ENCODE peak calls at places on chromosomes 11 and 22, in four cellular contexts. Z is iPS DF 6.9, D is IMR-90, V is transverse colon. H is an unnamed sample. For H3K4me1 and H3K36me3, the result is how much of the 10 kb centered on the place peaks cover.

GRCh38 chr11:58762284-58763119 is 30.8 kb upstream of the GLYAT start:
- DNase-seq in Z (no peak), D (no peak), V (no peak), H (no peak)

GRCh38 chr11:17991799-17992433 is 20.9 kb downstream of the SERGEF start:
- DNase-seq in Z (no peak), D (peak), V (peak), H (no peak)

GRCh38 chr22:48857202-48857805 is 970.4 kb downstream of the BRD1 start:
- DNase-seq in Z (no peak), D (no peak), V (no peak), H (no peak)

GRCh38 chr11:46983598-46983997 is 47.0 kb downstream of the CSTPP1 start:
- DNase-seq in Z (no peak), D (no peak), V (peak), H (no peak)

GRCh38 chr22:32622004-32622761 is 147.6 kb downstream of the FBXO7 start:
- DNase-seq in Z (peak), D (peak), V (peak), H (peak)

GRCh38 chr11:36010010-36010740 is 66.3 kb downstream of the LDLRAD3 start:
- DNase-seq in Z (no peak), D (peak), V (no peak), H (no peak)

GRCh38 chr11:11458523-11458922 is 105.5 kb upstream of the CSNK2A3 start:
- DNase-seq in Z (no peak), D (no peak), V (no peak), H (no peak)

GRCh38 chr11:45592581-45592980 is 72.8 kb downstream of the CHST1 start:
- DNase-seq in Z (no peak), D (no peak), V (no peak), H (no peak)

GRCh38 chr22:29212738-29213137 is 7.0 kb downstream of the EMID1 start:
- DNase-seq in Z (no peak), D (no peak), V (no peak), H (no peak)

GRCh38 chr11:8905528-8906165 is 5.3 kb upstream of the AKIP1 start:
- DNase-seq in Z (no peak), D (peak), V (no peak), H (no peak)

GRCh38 chr11:14022821-14023220 is 60.3 kb downstream of the SPON1 start:
- DNase-seq in Z (no peak), D (no peak), V (no peak), H (no peak)

GRCh38 chr22:26585104-26585790 is 4.7 kb downstream of the TPST2 start:
- DNase-seq in Z (no peak), D (peak), V (no peak), H (no peak)

GRCh38 chr11:2166091-2166851 is 5.3 kb upstream of the INS start:
- DNase-seq in Z (no peak), D (no peak), V (no peak), H (no peak)

DNA sequence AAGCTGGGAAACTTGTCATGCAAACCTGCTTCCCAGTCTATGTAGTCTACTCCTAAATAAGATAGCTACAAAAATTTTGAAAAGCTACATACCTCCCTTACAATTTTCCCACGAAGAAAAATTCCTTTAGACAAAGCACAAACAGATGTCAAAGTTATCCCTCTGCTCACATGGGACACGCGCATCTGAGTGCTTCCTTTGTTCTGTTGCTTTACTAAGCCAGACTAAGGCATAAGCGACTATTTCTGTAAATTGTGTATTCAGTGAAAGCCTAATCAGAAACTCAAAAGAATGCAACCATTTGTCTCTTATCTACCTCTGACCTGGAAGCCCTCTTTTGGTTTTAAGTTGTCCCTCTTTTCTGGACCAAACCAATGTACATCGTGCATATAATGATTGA is 583.7 kb upstream of the B3GAT1 start:
- DNase-seq in Z (no peak), D (no peak), V (no peak), H (no peak)
- H3K4me1 ChIP-seq in Z (under half), D (under half), V (under half), H (under half)

GRCh38 chr11:117045196-117045595 is 53.0 kb downstream of the SIK3 start:
- DNase-seq in Z (no peak), D (peak), V (peak), H (no peak)
- H3K4me3 ChIP-seq in Z (no peak), D (no peak), V (no peak), H (no peak)

GRCh38 chr22:35421121-35421520 is 21.2 kb downstream of the MCM5 start:
- DNase-seq in Z (no peak), D (no peak), V (no peak), H (no peak)
- H3K36me3 ChIP-seq in Z (half or more), D (under half), V (under half), H (half or more)

DNA sequence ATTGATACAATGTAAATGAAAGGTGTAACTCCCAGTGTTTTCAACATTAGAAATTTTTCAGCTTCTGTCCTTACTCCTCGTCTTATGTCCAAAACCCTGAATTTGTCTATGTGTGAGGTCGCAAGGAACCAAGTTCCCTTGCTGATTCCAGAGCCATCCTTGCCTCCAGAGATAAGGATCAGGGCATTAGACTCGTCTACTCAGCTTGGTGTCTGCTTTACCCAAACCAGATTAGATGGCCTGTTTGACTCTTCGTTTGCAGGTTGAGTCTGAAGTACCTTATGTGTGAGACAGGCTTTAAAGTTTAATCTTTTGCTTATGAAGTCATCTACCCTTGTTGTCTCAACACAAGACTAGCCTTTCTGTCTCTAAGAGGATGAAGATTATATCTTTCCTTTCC is 55.6 kb downstream of the SPECC1L start:
- DNase-seq in Z (no peak), D (no peak), V (no peak), H (no peak)
- H3K4me1 ChIP-seq in Z (under half), D (under half), V (under half), H (under half)

GRCh38 chr11:72573380-72573949 is 100.8 kb downstream of the PDE2A start:
- DNase-seq in Z (no peak), D (peak), V (peak), H (peak)
- H3K4me3 ChIP-seq in Z (no peak), D (no peak), V (no peak), H (no peak)

GRCh38 chr11:66687831-66688281 is 10.2 kb upstream of the RBM4B start:
- DNase-seq in Z (no peak), D (no peak), V (no peak), H (no peak)
- H3K36me3 ChIP-seq in Z (under half), D (under half), V (under half), H (half or more)

DNA sequence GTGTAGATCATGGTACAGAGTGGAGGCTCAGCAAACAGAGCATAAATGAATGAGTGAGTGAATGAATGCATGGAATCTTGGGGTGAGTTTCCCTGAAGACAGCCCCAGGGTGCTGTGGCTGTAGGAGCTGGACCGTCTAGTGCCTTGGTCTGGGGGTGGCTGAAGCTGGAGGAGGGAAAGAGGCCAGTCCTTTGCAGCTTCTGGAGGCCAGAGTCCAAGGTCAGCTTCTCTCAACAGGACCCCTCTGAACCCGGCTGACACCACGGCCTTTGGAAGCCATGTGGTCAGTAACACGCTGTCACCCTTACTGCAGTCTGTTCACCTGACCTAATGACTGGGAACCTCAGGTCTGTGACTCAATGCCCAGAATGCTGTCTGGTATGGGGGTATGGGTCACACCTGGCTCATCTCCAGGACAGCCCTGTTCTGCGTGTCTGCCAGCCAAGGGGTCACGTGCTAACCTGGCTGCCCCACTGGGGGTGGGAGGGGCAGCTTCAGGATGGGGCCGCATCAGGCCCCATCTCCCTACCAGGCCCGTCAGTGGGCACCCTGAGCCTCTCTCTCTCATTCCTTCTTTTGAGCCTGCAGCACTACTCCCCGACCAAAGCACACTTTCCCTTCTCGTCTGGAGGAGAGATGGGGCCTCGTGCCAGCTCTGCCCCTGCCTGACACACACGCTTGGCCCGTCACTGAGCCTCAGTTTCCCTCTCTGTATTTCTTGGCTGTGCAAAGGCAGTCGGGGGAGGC is 24.1 kb upstream of the CHKA start:
- DNase-seq in Z (no peak), D (no peak), V (no peak), H (no peak)
- H3K4me1 ChIP-seq in Z (under half), D (under half), V (under half), H (under half)

DNA sequence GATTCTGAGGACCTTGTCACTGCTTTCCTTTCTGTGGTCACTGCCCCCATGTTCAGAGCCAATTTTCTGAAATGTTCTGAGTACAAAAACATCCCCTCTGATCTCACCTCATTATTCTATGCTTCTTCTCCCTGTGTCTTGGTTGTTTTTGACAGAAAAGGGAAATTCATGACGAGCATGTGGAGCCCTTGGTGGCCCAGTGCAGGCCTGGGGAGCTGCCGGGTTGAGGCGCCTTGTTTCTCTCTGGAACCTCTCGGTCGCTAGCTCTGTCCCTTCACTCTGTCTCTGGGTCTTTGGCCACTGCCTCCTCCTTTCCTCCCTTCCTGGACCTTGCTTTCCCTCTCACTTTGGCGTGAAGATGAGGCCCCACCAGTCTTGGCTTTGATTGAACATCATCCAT is 63.0 kb upstream of the THY1 start:
- DNase-seq in Z (no peak), D (no peak), V (no peak), H (no peak)
- H3K4me3 ChIP-seq in Z (no peak), D (no peak), V (no peak), H (no peak)

GRCh38 chr22:24567668-24568067 is 11.9 kb downstream of the SNRPD3 start:
- DNase-seq in Z (no peak), D (no peak), V (no peak), H (no peak)

GRCh38 chr22:24563246-24563645 is 7.4 kb downstream of the SNRPD3 start:
- DNase-seq in Z (no peak), D (no peak), V (no peak), H (no peak)

GRCh38 chr22:24565077-24565476 is 9.3 kb downstream of the SNRPD3 start:
- DNase-seq in Z (no peak), D (no peak), V (no peak), H (no peak)

GRCh38 chr22:24566899-24567511 is 11.2 kb downstream of the SNRPD3 start:
- DNase-seq in Z (no peak), D (no peak), V (no peak), H (no peak)

GRCh38 chr22:24564376-24565058 is 8.7 kb downstream of the SNRPD3 start:
- DNase-seq in Z (no peak), D (no peak), V (no peak), H (no peak)
- H3K36me3 ChIP-seq in Z (under half), D (under half), V (under half), H (half or more)

GRCh38 chr11:93605638-93606037 is 55.8 kb upstream of the CEP295 start:
- DNase-seq in Z (no peak), D (no peak), V (no peak), H (no peak)

GRCh38 chr11:93611836-93612677 is 49.4 kb upstream of the CEP295 start:
- DNase-seq in Z (no peak), D (no peak), V (peak), H (no peak)

GRCh38 chr11:93606314-93606713 is 55.2 kb upstream of the CEP295 start:
- DNase-seq in Z (no peak), D (no peak), V (no peak), H (no peak)

GRCh38 chr11:93606721-93607120 is 54.8 kb upstream of the CEP295 start:
- DNase-seq in Z (no peak), D (no peak), V (no peak), H (no peak)

GRCh38 chr11:93608280-93608862 is 53.1 kb upstream of the CEP295 start:
- DNase-seq in Z (no peak), D (no peak), V (no peak), H (no peak)
- H3K4me1 ChIP-seq in Z (under half), D (under half), V (under half), H (under half)